ENCODE peak calls at places on chromosomes 13 and 19, in five cellular contexts. P is tibial artery; S is effector memory CD4-positive, alpha-beta T cell; N is tibial nerve; T is H7. D is an unnamed sample.

GRCh38 chr13:63092461-63092860 is 1676.8 kb upstream of the PCDH20 start:
- DNase-seq in N (no peak), T (no peak), P (no peak), S (no peak), D (no peak)

GRCh38 chr19:39303373-39304184 is 7.4 kb downstream of the IFNL1 start:
- DNase-seq in S (no peak), N (no peak), P (peak), T (peak), D (no peak)

GRCh38 chr13:23866420-23867026 is 22.7 kb downstream of the MIPEP start:
- DNase-seq in S (no peak), T (no peak), N (no peak), P (no peak), D (no peak)

GRCh38 chr13:73166204-73166603 is 107.4 kb downstream of the KLF5 start:
- DNase-seq in P (no peak), N (no peak), S (no peak), T (no peak), D (no peak)

GRCh38 chr13:32087955-32088747 is 56.6 kb downstream of the FRY start:
- DNase-seq in N (no peak), S (no peak), T (no peak), P (no peak), D (no peak)

GRCh38 chr19:15589760-15590451 is 25.1 kb upstream of the CYP4F8 start:
- DNase-seq in T (no peak), N (no peak), P (no peak), S (no peak), D (no peak)

GRCh38 chr13:83508905-83509304 is 373.4 kb downstream of the SLITRK1 start:
- DNase-seq in S (no peak), N (no peak), T (no peak), P (no peak), D (no peak)

GRCh38 chr19:771332-771785 is 20.4 kb downstream of the MISP start:
- DNase-seq in N (no peak), S (no peak), T (peak), P (no peak), D (peak)

GRCh38 chr19:15371786-15372380 is 7.7 kb downstream of the AKAP8 start:
- DNase-seq in T (no peak), S (no peak), N (no peak), P (no peak), D (no peak)

GRCh38 chr13:107650081-107650701 is 565.1 kb downstream of the LIG4 start:
- DNase-seq in P (no peak), N (peak), S (no peak), T (peak), D (peak)

GRCh38 chr13:62431852-62432251 is 1016.2 kb upstream of the PCDH20 start:
- DNase-seq in S (no peak), P (no peak), T (no peak), N (no peak), D (no peak)

GRCh38 chr19:38448225-38448624 is 14.7 kb downstream of the RYR1 start:
- DNase-seq in P (no peak), T (no peak), N (no peak), S (no peak), D (no peak)

GRCh38 chr13:78194904-78195639 is 276.4 kb upstream of the EDNRB start:
- DNase-seq in S (no peak), T (no peak), P (no peak), N (no peak), D (peak)

GRCh38 chr13:100542546-100543156 is 45.9 kb downstream of the GGACT start:
- DNase-seq in N (no peak), T (no peak), S (no peak), P (no peak), D (peak)

GRCh38 chr19:32122258-32122657 is 223.2 kb upstream of the ZNF507 start:
- DNase-seq in P (no peak), N (no peak), S (no peak), T (no peak), D (no peak)

GRCh38 chr19:34662919-34663318 is 14.0 kb downstream of the SCGB2B2 start:
- DNase-seq in P (no peak), S (peak), T (peak), N (no peak), D (peak)

GRCh38 chr13:37102896-37103295 is 2.6 kb downstream of the CSNK1A1L start:
- DNase-seq in T (no peak), P (no peak), S (no peak), N (no peak), D (no peak)

GRCh38 chr19:55836340-55836739 is at the start of gene NLRP4:
- DNase-seq in T (no peak), N (no peak), P (no peak), S (no peak), D (no peak)

GRCh38 chr13:86840250-86841191 is 830.6 kb upstream of the SLITRK5 start:
- DNase-seq in T (peak), P (no peak), S (no peak), N (no peak), D (no peak)

GRCh38 chr13:93226623-93227279 is at the start of gene GPC6:
- DNase-seq in P (peak), N (peak), T (peak), S (no peak), D (peak)

GRCh38 chr13:40064723-40065122 is 409.3 kb downstream of the COG6 start:
- DNase-seq in N (no peak), T (no peak), S (no peak), P (no peak), D (peak)

GRCh38 chr19:14577264-14577663 is 5.4 kb upstream of the NDUFB7 start:
- DNase-seq in S (no peak), T (no peak), P (no peak), N (no peak), D (no peak)

GRCh38 chr13:108363651-108364050 is 94.1 kb downstream of the TNFSF13B start:
- DNase-seq in N (no peak), S (no peak), P (no peak), T (no peak), D (no peak)

GRCh38 chr19:1590641-1591397 is 1.8 kb downstream of the MBD3 start:
- DNase-seq in S (no peak), T (peak), N (no peak), P (no peak), D (peak)

GRCh38 chr13:48873081-48873480 is 102.6 kb upstream of the FNDC3A start:
- DNase-seq in P (no peak), S (no peak), T (no peak), N (no peak), D (no peak)

GRCh38 chr19:31334101-31334848 is 15.0 kb downstream of the TSHZ3 start:
- DNase-seq in N (no peak), P (no peak), T (no peak), S (no peak), D (peak)

DNA sequence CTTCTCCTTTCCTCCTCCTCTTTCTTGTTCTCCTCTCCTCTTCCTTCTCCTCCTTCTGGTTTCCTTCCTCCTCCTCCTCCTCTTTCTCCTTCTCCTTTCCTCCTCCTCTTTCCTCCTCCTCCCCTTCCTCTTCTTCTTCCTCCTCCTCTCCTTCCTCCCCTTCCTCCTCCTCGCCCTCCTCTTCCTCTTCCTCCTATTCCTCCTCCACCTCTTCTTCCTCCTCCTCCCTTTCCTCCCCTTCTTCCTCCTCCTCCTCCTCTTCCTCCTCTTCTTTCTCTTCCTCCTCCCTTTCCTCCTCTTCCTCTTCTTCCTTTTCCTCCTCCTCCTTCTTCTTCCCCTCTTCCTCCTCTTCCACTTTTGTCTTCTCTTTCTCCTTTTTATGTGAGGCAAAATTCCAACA is 55.0 kb upstream of the ADGRE1 start:
- DNase-seq in T (no peak), N (no peak), S (no peak), P (no peak), D (no peak)
- H3K4me3 ChIP-seq in T (no peak), N (no peak), S (no peak), P (no peak), D (no peak)

GRCh38 chr13:113724016-113724758 is 34.8 kb upstream of the TMEM255B start:
- DNase-seq in T (no peak), P (no peak), N (no peak), S (no peak), D (no peak)
- H3K4me3 ChIP-seq in T (no peak), P (no peak), N (peak), S (no peak), D (no peak)

DNA sequence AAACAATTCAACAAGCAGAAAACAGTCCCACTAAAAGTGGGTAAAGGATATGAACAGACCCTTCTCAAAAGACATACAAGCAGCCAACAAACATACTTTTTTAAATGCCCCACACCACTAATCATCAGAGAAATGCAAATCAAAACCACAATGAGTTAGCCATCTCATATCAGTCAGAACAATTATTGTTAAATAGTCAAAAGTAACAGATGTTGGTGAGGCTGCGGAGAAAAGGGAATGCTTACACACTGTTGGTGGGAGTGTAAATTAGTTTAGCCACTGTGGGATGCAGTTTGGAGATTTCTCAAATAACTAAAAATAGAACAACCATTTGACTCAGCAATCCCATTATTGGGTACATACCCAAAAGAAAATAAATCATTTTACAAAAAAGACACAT is 8.7 kb downstream of the ZNF529 start:
- DNase-seq in S (no peak), N (no peak), P (no peak), T (no peak), D (no peak)
- H3K4me3 ChIP-seq in S (no peak), N (no peak), P (no peak), T (no peak), D (no peak)

DNA sequence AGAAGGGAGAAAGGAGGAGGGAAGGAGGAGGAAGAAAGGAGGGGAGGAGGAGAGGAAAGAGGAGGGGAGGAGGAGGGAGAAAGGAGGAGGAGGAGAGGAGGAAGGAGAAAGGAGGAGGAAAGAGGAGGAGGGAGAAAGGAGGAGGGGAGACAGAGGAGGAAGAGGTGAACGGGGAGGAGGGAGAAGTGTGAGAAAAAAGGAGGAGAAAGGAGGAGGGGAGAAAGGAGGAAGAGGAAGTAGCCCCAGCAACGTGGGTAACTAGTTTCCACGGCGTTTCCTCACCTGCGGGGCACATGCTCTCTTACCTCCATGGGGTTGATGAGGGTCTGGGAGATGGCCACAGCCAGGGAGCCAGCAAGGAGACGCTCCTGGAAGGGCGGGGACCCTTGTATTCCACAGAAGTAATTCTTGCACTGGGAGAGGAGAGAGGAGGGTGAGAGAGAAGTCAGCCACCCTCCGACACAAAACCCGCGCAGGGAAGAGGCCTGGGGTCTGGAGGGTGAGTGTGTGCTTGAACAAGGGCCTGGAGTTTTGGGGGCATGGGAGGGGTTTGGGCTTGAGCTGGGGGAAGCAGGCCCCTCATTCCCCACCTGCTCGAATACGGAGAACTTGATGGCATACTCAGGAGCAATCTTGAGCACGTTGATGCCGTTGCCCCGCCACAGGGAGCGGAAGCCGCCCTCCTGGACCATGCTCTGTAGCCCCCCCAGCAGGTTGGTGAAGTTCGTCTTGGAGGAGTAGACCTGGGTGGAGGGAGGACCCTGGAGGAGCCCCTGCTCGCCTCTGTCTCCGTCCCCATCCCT is 3.9 kb downstream of the SLC25A41 start:
- DNase-seq in T (peak), N (no peak), P (no peak), S (no peak), D (no peak)
- H3K4me3 ChIP-seq in T (no peak), N (no peak), P (no peak), S (no peak), D (no peak)

DNA sequence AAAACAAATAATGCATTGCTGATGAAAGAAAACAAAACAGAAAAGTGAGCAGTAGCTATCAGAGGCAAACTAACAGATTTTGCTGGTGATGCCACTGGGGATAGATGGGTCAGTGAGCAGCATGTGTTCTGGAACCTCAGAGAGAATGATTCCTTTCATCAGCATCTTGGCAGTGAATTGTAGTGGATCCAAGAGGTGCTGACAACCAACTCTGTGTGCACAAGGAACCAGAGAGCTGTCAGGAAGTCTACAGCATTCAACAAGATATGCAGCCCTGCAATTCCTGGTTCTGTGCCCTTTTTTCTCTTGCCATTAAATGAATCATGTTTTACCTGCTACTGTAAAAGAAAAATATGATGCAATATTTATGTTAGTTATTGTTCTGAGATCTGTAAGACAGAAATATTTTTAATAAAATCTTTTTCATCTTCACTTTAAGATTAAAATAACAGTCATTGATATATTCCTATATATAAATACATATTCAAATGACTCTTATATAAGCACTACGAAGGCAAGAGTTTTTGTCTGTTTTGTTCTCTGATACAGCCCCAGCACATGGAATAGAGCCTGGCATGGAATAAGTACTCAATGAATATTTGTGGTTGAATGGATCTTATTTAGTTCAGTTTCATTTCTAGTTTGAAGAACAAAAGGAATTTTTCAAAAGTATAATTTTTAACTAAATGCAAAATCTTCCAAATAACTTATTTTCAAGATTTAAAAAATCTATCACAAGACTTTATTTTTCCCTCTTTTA is 80.8 kb downstream of the FREM2 start:
- DNase-seq in N (no peak), P (no peak), S (no peak), T (no peak), D (peak)
- H3K4me3 ChIP-seq in N (no peak), P (no peak), S (no peak), T (no peak), D (no peak)

D was measured in epithelial cell of esophagus.